ENCODE peak calls at places on chromosomes 7 and 10, in four cellular contexts. C is upper lobe of left lung, I is GM12891, B is H1. E is an unnamed sample.

GRCh38 chr7:151254316-151254715 is 5.8 kb upstream of the SMARCD3 start:
- DNase-seq in B (no peak), I (no peak), C (no peak), E (no peak)

GRCh38 chr7:93914581-93915066 is 6.9 kb upstream of the GNG11 start:
- DNase-seq in I (no peak), B (no peak), C (no peak), E (no peak)

GRCh38 chr7:119594956-119595355 is 678.0 kb upstream of the KCND2 start:
- DNase-seq in I (no peak), C (no peak), B (no peak), E (no peak)

GRCh38 chr10:79404690-79405131 is 40.7 kb downstream of the ZCCHC24 start:
- DNase-seq in C (no peak), I (no peak), B (no peak), E (peak; percentile 64)

GRCh38 chr10:13891542-13892431 is 305.0 kb downstream of the PRPF18 start:
- DNase-seq in B (peak; percentile 67), C (peak; percentile 91), I (no peak), E (no peak)

GRCh38 chr10:102964713-102965112 is 46.6 kb downstream of the CNNM2 start:
- DNase-seq in C (no peak), B (no peak), I (no peak), E (no peak)

GRCh38 chr10:49512121-49512809 is 26.7 kb downstream of the ERCC6 start:
- DNase-seq in I (no peak), C (no peak), B (no peak), E (no peak)

GRCh38 chr10:110032801-110033723 is 25.3 kb downstream of the ADD3 start:
- DNase-seq in B (no peak), C (no peak), I (no peak), E (no peak)

GRCh38 chr10:6006991-6007390 is 29.6 kb upstream of the IL15RA start:
- DNase-seq in C (no peak), B (no peak), I (no peak), E (no peak)

GRCh38 chr10:88676283-88677060 is 12.2 kb downstream of the LIPF start:
- DNase-seq in B (no peak), I (no peak), C (no peak), E (no peak)

GRCh38 chr10:4093438-4093837 is 308.4 kb upstream of the KLF6 start:
- DNase-seq in I (no peak), C (no peak), B (no peak), E (no peak)

GRCh38 chr7:129855234-129855673 is 97.5 kb downstream of the UBE2H start:
- DNase-seq in B (no peak), C (no peak), I (no peak), E (no peak)

GRCh38 chr7:33845991-33846509 is 59.3 kb upstream of the BMPER start:
- DNase-seq in C (no peak), I (no peak), B (no peak), E (no peak)

GRCh38 chr10:71783917-71784678 is 10.8 kb upstream of the VSIR start:
- DNase-seq in I (no peak), C (peak; percentile 61), B (no peak), E (peak; percentile 59)

GRCh38 chr10:124293641-124294449 is 124.9 kb downstream of the OAT start:
- DNase-seq in C (no peak), I (no peak), B (no peak), E (no peak)

GRCh38 chr7:98133621-98134266 is 27.1 kb downstream of the LMTK2 start:
- DNase-seq in C (no peak), I (no peak), B (no peak), E (no peak)

GRCh38 chr10:126221874-126222273 is 166.4 kb downstream of the ADAM12 start:
- DNase-seq in I (no peak), B (no peak), C (no peak), E (no peak)

GRCh38 chr10:29304259-29305030 is 15.6 kb downstream of the LYZL1 start:
- DNase-seq in B (peak; percentile 68), C (no peak), I (peak; percentile 31), E (no peak)

GRCh38 chr10:97138777-97139317 is 46.9 kb downstream of the SLIT1 start:
- DNase-seq in C (peak; percentile 22), I (no peak), B (no peak), E (peak; percentile 30)

DNA sequence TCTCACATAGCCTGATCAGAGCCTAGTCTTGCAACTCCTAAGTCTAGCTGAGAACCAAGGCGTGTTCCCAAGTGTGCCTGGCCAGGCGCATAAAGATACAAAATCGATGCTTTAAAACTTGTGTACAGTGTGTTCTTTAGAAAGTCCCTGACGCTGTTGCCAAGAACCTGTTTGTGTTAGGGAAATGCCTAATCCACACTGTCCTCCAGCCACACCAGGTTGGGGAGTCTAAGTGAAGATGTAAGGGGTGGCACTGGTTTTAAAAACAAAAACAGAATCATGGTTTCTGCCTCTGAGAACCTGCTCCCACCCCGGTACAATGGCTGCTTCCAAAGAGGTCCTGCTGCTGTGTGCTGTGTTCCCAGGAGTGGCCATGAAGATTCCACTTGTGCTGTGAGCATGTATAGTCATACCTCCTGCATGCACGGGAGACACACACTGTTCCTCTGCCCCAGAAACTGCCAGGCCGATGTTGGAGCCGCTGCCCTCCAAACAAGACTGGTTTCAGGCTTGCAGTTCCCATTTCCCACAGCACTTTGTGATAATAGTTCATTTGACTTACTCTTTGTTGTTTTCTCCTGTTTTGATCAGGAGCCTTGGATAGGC is 88.5 kb downstream of the CCNY start:
- DNase-seq in I (no peak), B (no peak), C (no peak), E (no peak)
- TF ChIP-seq POLR2AphosphoS5 in I (no peak), B (no peak), C (no peak), E (no peak)

DNA sequence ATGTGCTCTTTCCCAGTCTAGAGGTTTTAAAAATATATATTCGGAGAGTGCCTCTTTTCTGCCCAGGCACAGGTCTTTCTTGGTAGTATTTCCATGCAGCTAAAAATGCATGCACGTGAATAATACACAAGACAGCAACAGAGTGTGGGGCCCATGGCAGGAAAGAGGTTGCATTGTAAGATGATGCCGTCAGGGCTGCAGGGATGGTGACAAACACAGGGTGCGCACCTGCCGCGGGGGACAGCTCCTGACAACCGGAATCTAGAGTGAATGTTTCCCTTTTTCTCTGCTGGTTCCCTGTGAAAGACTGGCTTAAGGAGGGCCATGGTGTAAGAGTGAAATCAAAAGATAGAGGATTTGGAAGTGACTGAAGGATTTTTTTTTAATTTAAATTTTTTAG is 105.2 kb upstream of the BTBD16 start:
- DNase-seq in I (no peak), B (no peak), C (no peak), E (no peak)
- TF ChIP-seq POLR2AphosphoS5 in I (no peak), B (no peak), C (no peak), E (no peak)

GRCh38 chr10:74826142-74827044 is at the start of gene KAT6B:
- DNase-seq in C (peak; percentile 99), I (peak; percentile 84), B (peak; percentile 99), E (peak; percentile 100)
- TF ChIP-seq POLR2AphosphoS5 in C (peak; percentile 65), I (peak; percentile 45), B (peak; percentile 86), E (peak; percentile 87)

GRCh38 chr7:102284891-102285540 is 1.7 kb upstream of the SH2B2 start:
- DNase-seq in I (no peak), C (no peak), B (no peak), E (peak; percentile 93)

GRCh38 chr7:102287465-102288146 is 938 bp downstream of the SH2B2 start:
- DNase-seq in I (no peak), C (no peak), B (peak; percentile 80), E (peak; percentile 89)

GRCh38 chr7:102285541-102286236 is 979 bp upstream of the SH2B2 start:
- DNase-seq in B (no peak), I (no peak), C (no peak), E (no peak)

GRCh38 chr7:102287082-102287464 is 405 bp downstream of the SH2B2 start:
- DNase-seq in I (no peak), C (peak; percentile 88), B (no peak), E (peak; percentile 89)

GRCh38 chr7:102286237-102287081 is at the start of gene SH2B2:
- DNase-seq in I (peak; percentile 61), B (peak; percentile 79), C (peak; percentile 92), E (peak; percentile 93)
- TF ChIP-seq POLR2AphosphoS5 in I (no peak), B (peak; percentile 45), C (peak; percentile 70), E (peak; percentile 89)

GRCh38 chr10:104340692-104341091 is 2.4 kb upstream of the ITPRIP start:
- DNase-seq in B (no peak), I (no peak), C (no peak), E (no peak)

GRCh38 chr10:104337985-104338735 is at the start of gene ITPRIP:
- DNase-seq in B (peak; percentile 82), C (peak; percentile 92), I (peak; percentile 58), E (peak; percentile 93)

GRCh38 chr10:104339469-104340098 is 1.3 kb upstream of the ITPRIP start:
- DNase-seq in C (no peak), B (peak; percentile 42), I (no peak), E (no peak)

GRCh38 chr10:104337527-104337984 is 709 bp downstream of the ITPRIP start:
- DNase-seq in I (no peak), C (no peak), B (no peak), E (peak; percentile 89)

GRCh38 chr10:104340099-104340594 is 1.9 kb upstream of the ITPRIP start:
- DNase-seq in I (no peak), C (no peak), B (no peak), E (no peak)
- TF ChIP-seq POLR2AphosphoS5 in I (no peak), C (peak; percentile 61), B (no peak), E (no peak)

GRCh38 chr10:128047991-128048826 is 78.0 kb downstream of the MKI67 start:
- DNase-seq in C (no peak), I (no peak), B (no peak), E (peak; percentile 82)
- TF ChIP-seq POLR2AphosphoS5 in C (no peak), I (no peak), B (no peak), E (no peak)

DNA sequence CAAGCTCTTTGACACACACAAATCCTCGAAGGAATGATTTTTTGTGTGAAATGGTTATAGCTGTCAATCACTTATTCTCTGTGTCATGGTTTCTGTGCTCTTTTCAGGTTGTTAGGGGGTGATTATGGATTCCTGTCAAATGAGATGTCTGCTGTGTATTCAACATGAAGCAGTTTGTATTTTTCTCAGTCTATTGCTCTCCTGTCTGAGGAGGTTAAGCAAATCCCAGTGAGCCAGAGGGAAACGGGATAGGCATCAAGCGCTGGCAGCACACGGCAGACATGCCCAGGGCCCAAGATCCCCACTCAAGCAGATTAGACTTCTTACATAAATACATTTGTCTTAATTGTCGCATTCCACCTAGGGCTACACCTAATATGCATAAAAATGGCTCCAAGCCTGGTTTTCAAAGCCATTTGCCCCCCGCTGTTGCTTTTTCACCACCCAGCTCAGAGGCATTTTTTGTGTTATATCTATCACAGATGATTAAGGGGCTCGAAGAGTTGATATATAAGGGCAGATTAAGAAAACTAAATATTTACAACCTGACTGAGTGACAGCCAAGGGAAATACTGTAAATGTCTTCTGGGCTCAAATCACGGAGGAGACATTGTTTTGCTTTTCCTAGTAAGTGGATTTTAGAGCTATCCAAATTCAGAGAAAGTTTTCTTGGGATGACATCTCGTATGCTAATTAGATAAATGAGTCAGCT is 192.7 kb upstream of the LRGUK start:
- DNase-seq in I (no peak), C (no peak), B (no peak), E (no peak)
- TF ChIP-seq POLR2AphosphoS5 in I (no peak), C (no peak), B (no peak), E (no peak)

GRCh38 chr10:100515612-100516011 is 4.0 kb downstream of the SEC31B start:
- DNase-seq in I (no peak), C (no peak), B (no peak), E (no peak)
- TF ChIP-seq POLR2AphosphoS5 in I (no peak), C (no peak), B (no peak), E (no peak)

E was measured in spleen.